ENCODE peak calls at places on chromosomes 2 and 18, in four cellular contexts. D is CD4-positive, CD25-positive, alpha-beta regulatory T cell; R is tibial artery; B is left lung. X is an unnamed sample.

GRCh38 chr2:23622466-23622865 is 237.5 kb downstream of the KLHL29 start:
- DNase-seq in R (no peak), B (peak), D (no peak), X (no peak)

GRCh38 chr2:110114801-110115200 is 821 bp downstream of the MALL start:
- DNase-seq in D (no peak), R (no peak), B (no peak), X (no peak)

GRCh38 chr2:188577231-188577630 is 285.6 kb downstream of the GULP1 start:
- DNase-seq in B (no peak), R (no peak), D (no peak), X (no peak)

GRCh38 chr2:120108049-120108448 is 95.2 kb downstream of the EPB41L5 start:
- DNase-seq in D (no peak), B (no peak), R (peak), X (peak)

GRCh38 chr2:169910109-169910799 is 83.0 kb downstream of the UBR3 start:
- DNase-seq in R (no peak), B (no peak), D (no peak), X (no peak)

GRCh38 chr2:86333378-86333777 is 4.0 kb downstream of the REEP1 start:
- DNase-seq in D (no peak), R (no peak), B (no peak), X (no peak)

GRCh38 chr2:161306919-161307318 is 1.3 kb upstream of the PSMD14 start:
- DNase-seq in R (no peak), D (no peak), B (no peak), X (no peak)

GRCh38 chr2:54676656-54677055 is 46.8 kb upstream of the EML6 start:
- DNase-seq in D (no peak), B (no peak), R (no peak), X (no peak)

GRCh38 chr2:98793275-98793674 is 62.3 kb upstream of the MGAT4A start:
- DNase-seq in B (no peak), R (no peak), D (no peak), X (no peak)

GRCh38 chr2:191748050-191748449 is 70.1 kb downstream of the NABP1 start:
- DNase-seq in B (no peak), R (no peak), D (no peak), X (no peak)

GRCh38 chr18:29176681-29177080 is 999.8 kb upstream of the CDH2 start:
- DNase-seq in D (no peak), B (no peak), R (no peak), X (no peak)
- H3K27ac ChIP-seq in D (no peak), B (no peak), R (no peak), X (no peak)

GRCh38 chr2:128185576-128185975 is 94.6 kb downstream of the UGGT1 start:
- DNase-seq in R (no peak), D (no peak), B (no peak), X (no peak)
- H3K27ac ChIP-seq in R (no peak), D (no peak), B (no peak), X (no peak)

GRCh38 chr2:172457606-172458005 is 30.2 kb downstream of the ITGA6 start:
- DNase-seq in B (no peak), D (no peak), R (no peak), X (no peak)

GRCh38 chr2:172456002-172456401 is 28.6 kb downstream of the ITGA6 start:
- DNase-seq in D (no peak), B (no peak), R (no peak), X (no peak)

GRCh38 chr2:172454404-172455120 is 27.2 kb downstream of the ITGA6 start:
- DNase-seq in R (no peak), B (no peak), D (no peak), X (no peak)

GRCh38 chr2:172452845-172453244 is 25.5 kb downstream of the ITGA6 start:
- DNase-seq in D (no peak), R (no peak), B (no peak), X (no peak)

GRCh38 chr2:172455121-172455515 is 27.7 kb downstream of the ITGA6 start:
- DNase-seq in R (no peak), D (no peak), B (peak), X (no peak)
- H3K27ac ChIP-seq in R (no peak), D (no peak), B (no peak), X (peak)

GRCh38 chr2:15797946-15798281 is 142.4 kb upstream of the MYCN start:
- DNase-seq in R (no peak), D (no peak), B (no peak), X (no peak)
- H3K27ac ChIP-seq in R (no peak), D (no peak), B (no peak), X (no peak)

DNA sequence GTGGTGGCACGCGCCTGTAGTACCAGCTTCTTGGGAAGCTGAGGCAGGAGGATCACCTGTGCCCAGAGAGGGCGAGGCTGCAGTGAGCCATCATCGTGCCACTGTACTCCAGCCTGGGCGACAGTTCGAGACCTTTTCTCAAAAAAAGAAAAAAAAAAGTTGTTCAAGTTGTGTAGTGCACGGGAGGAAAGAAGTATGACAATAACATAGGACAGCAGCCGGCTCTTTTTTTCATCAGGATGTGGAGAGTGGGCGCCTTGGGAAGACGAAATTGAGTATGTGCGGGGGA is 36.5 kb downstream of the PCBP1 start:
- DNase-seq in B (no peak), D (no peak), R (no peak), X (no peak)
- H3K27ac ChIP-seq in B (peak), D (peak), R (peak), X (peak)

GRCh38 chr18:22525883-22526282 is 108.2 kb upstream of the CTAGE1 start:
- DNase-seq in R (no peak), B (no peak), D (no peak), X (no peak)

GRCh38 chr18:22521026-22521707 is 103.5 kb upstream of the CTAGE1 start:
- DNase-seq in D (no peak), B (no peak), R (no peak), X (no peak)

GRCh38 chr18:22524783-22525182 is 107.1 kb upstream of the CTAGE1 start:
- DNase-seq in B (no peak), D (no peak), R (no peak), X (no peak)

GRCh38 chr18:22523481-22523880 is 105.8 kb upstream of the CTAGE1 start:
- DNase-seq in B (no peak), R (no peak), D (no peak), X (no peak)

DNA sequence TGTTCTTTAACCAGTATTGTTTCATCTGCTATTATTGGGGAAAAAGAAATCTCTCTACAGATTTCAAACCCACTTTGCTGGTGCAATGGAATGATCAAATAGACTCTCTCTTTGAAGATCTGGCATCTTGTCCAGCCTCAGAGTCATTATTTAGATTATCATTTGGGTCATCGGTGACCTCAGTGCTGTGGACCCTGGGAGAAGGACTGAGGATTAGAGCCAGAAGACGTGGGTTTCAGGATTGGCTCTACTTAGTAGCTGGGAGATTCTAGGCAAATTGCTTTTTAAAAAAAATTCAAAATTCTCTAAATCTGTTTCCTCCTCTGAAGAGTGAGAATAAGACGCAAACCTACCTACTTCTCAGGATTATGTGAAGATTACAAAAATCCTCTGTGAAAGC is 107.6 kb upstream of the CTAGE1 start:
- DNase-seq in R (no peak), B (no peak), D (no peak), X (no peak)
- H3K27ac ChIP-seq in R (no peak), B (no peak), D (no peak), X (no peak)

GRCh38 chr2:42830922-42831574 is 38.7 kb upstream of the HAAO start:
- DNase-seq in B (no peak), R (no peak), D (no peak), X (no peak)

GRCh38 chr2:42827647-42828486 is 35.5 kb upstream of the HAAO start:
- DNase-seq in D (peak), B (peak), R (peak), X (no peak)

GRCh38 chr2:42828487-42829416 is 36.4 kb upstream of the HAAO start:
- DNase-seq in R (peak), B (peak), D (peak), X (no peak)

GRCh38 chr2:42832289-42832634 is 39.9 kb upstream of the HAAO start:
- DNase-seq in B (no peak), R (no peak), D (no peak), X (no peak)

GRCh38 chr2:42829556-42830510 is 37.5 kb upstream of the HAAO start:
- DNase-seq in B (no peak), D (no peak), R (no peak), X (no peak)
- H3K27ac ChIP-seq in B (no peak), D (no peak), R (peak), X (no peak)

X was measured in epithelial cell of prostate.